ENCODE peak calls at places on chromosome 14, in eight cellular contexts. J, N, V, M, E, G, R and D are unnamed samples.

GRCh38 chr14:94062344-94062904 is 18.6 kb downstream of the DDX24 start:
- DNase-seq in J (no peak), N (no peak), V (no peak), M (no peak), E (no peak), G (no peak), R (no peak), D (no peak)

GRCh38 chr14:88516742-88517418 is 37.9 kb downstream of the PTPN21 start:
- DNase-seq in J (no peak), N (no peak), V (no peak), M (no peak), E (no peak), G (no peak), R (no peak), D (peak; percentile 88)

GRCh38 chr14:33714527-33715222 is 236.2 kb downstream of the EGLN3 start:
- DNase-seq in J (no peak), N (no peak), V (peak; percentile 16), M (no peak), E (peak; percentile 43), G (no peak), R (no peak), D (peak; percentile 25)

GRCh38 chr14:50363734-50364113 is 33.0 kb downstream of the CDKL1 start:
- DNase-seq in J (peak; percentile 67), N (no peak), V (peak; percentile 38), M (no peak), E (no peak), G (no peak), R (no peak), D (peak; percentile 56)

GRCh38 chr14:64421166-64421565 is 33.0 kb downstream of the MTHFD1 start:
- DNase-seq in J (no peak), N (no peak), V (no peak), M (no peak), E (peak; percentile 89), G (no peak), R (no peak), D (no peak)

GRCh38 chr14:49982522-49982951 is 89.7 kb downstream of the ARF6 start:
- DNase-seq in J (no peak), N (no peak), V (no peak), M (no peak), E (no peak), G (no peak), R (peak; percentile 72), D (no peak)

GRCh38 chr14:76541594-76542219 is 165.8 kb downstream of the ESRRB start:
- DNase-seq in J (no peak), N (no peak), V (no peak), M (no peak), E (no peak), G (no peak), R (no peak), D (no peak)

GRCh38 chr14:94689218-94689984 is 77.2 kb downstream of the SERPINA3 start:
- DNase-seq in J (peak; percentile 54), N (peak; percentile 58), V (peak; percentile 38), M (no peak), E (peak; percentile 48), G (peak; percentile 72), R (no peak), D (peak; percentile 26)

GRCh38 chr14:80419339-80419738 is 208.0 kb upstream of the DIO2 start:
- DNase-seq in J (no peak), N (no peak), V (no peak), M (no peak), E (no peak), G (no peak), R (no peak), D (no peak)

GRCh38 chr14:23494223-23494622 is 24.7 kb downstream of the NGDN start:
- DNase-seq in J (no peak), N (no peak), V (no peak), M (no peak), E (no peak), G (no peak), R (no peak), D (peak; percentile 78)

GRCh38 chr14:89308232-89308959 is 108.6 kb downstream of the FOXN3 start:
- DNase-seq in J (no peak), N (no peak), V (peak; percentile 44), M (no peak), E (peak; percentile 25), G (no peak), R (no peak), D (no peak)

GRCh38 chr14:43204816-43205215 is 1302.3 kb downstream of the FSCB start:
- DNase-seq in J (no peak), N (no peak), V (no peak), M (no peak), E (no peak), G (no peak), R (peak; percentile 1), D (no peak)

GRCh38 chr14:41925409-41925808 is 318.7 kb downstream of the LRFN5 start:
- DNase-seq in J (no peak), N (no peak), V (no peak), M (peak; percentile 10), E (peak; percentile 63), G (no peak), R (no peak), D (no peak)

DNA sequence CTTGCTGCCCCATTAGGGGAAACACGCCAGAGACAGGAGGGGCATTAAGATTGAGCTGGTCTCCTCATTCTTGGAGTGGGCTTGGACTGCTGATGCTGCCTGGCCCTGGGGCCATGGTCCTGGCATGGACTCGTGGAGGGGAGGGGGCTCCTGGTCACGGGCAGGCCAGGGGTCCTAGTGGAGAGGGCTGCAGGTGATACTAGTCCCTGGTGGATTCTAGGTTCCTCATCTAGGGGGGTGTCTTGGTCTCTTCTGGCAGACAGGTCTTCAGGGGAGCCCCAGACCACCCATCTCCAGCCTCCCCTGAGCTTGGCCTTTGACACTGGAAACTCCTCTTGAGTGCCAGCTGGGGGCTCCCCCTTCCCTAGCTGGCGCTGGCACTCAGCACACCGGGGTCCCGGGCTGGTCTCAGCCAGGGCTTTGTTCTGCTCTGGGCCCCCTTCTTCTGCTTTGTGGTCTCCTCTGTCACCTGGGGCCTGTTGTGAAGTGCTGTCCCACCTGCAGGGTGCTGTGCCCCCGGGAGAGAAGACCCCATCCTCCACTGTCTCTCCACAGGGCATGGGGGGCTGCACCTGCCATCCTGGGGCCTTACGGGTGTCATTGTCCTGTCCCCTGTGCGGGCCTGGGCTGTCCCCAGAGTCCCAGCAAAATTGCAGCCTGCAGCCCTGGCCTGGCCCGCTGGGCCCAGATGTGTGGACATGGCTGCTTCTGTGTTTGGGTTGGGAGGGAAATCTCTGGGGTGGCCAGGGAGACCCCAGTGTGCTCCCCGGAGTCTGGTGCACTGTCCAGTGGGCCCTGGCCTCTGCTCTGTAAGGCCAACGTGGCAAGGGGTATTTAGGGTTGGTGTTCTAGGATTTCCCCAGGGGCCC is 2.3 kb downstream of the KIF26A start:
- DNase-seq in J (no peak), N (no peak), V (peak; percentile 8), M (no peak), E (no peak), G (peak; percentile 51), R (no peak), D (no peak)
- H3K4me3 ChIP-seq in J (no peak overlapping the region), N (peak overlapping the region; percentile 77), V (no peak overlapping the region), M (no peak overlapping the region), E (no peak overlapping the region), G (no peak overlapping the region), R (no peak overlapping the region), D (no peak overlapping the region)

GRCh38 chr14:105059035-105059916 is 6.0 kb downstream of the GPR132 start:
- DNase-seq in J (no peak), N (peak; percentile 48), V (peak; percentile 11), M (no peak), E (no peak), G (no peak), R (no peak), D (no peak)
- H3K27ac ChIP-seq in J (peak overlapping the region; percentile 97), N (peak overlapping the region; percentile 92), V (no peak overlapping the region), M (no peak overlapping the region), E (no peak overlapping the region), G (no peak overlapping the region), R (no peak overlapping the region), D (no peak overlapping the region)

DNA sequence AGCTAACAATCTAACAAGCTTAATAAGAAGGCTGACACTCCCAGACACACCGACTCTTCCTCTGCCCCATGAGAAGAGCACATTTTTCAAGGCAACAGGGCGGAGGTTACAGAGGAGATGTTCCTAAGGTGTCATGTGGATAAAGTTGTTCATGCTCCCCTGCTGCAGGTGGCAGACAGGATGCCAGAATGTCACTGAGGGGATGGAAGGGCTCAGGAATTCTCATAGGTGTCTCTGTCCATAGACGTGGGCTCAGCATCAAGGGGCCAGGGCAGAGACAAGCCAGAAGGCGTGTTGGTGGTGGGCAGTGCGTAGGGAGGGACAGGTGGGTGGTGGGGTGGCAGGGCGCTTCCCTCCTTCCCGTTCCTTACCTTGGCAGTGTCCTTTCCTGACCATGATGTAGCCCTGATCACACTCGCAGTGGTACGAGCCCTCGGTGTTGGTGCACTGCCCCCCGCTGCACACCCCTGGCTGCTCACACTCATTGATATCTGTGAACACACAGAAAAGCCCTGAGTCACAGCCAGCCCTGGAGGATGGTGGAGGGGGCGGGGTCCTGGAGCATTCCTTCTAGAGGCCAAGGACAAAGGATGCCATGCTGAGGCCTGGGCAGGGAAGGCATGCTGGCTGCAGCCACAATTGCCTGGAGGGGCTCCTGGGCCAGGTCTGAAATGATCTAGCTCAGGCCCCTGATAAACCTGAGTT is 23.0 kb downstream of the ISCA2 start:
- DNase-seq in J (no peak), N (no peak), V (peak; percentile 87), M (no peak), E (peak; percentile 39), G (peak; percentile 66), R (no peak), D (no peak)
- H3K27me3 ChIP-seq in J (no peaks in the 10 kb centered on the region), N (no peaks in the 10 kb centered on the region), V (no peaks in the 10 kb centered on the region), M (no peaks in the 10 kb centered on the region), E (no peaks in the 10 kb centered on the region), G (no peaks in the 10 kb centered on the region), R (no peaks in the 10 kb centered on the region), D (no peaks in the 10 kb centered on the region)

GRCh38 chr14:93032301-93032929 is 83.3 kb downstream of the ITPK1 start:
- DNase-seq in J (no peak), N (no peak), V (peak; percentile 64), M (no peak), E (peak; percentile 54), G (no peak), R (no peak), D (peak; percentile 48)

GRCh38 chr14:93034671-93034994 is 81.1 kb downstream of the ITPK1 start:
- DNase-seq in J (no peak), N (no peak), V (no peak), M (no peak), E (no peak), G (no peak), R (no peak), D (no peak)

GRCh38 chr14:93033039-93033982 is 82.4 kb downstream of the ITPK1 start:
- DNase-seq in J (no peak), N (no peak), V (no peak), M (no peak), E (no peak), G (no peak), R (no peak), D (peak; percentile 76)

GRCh38 chr14:93035585-93035916 is 80.2 kb downstream of the ITPK1 start:
- DNase-seq in J (no peak), N (no peak), V (no peak), M (no peak), E (no peak), G (no peak), R (no peak), D (no peak)

DNA sequence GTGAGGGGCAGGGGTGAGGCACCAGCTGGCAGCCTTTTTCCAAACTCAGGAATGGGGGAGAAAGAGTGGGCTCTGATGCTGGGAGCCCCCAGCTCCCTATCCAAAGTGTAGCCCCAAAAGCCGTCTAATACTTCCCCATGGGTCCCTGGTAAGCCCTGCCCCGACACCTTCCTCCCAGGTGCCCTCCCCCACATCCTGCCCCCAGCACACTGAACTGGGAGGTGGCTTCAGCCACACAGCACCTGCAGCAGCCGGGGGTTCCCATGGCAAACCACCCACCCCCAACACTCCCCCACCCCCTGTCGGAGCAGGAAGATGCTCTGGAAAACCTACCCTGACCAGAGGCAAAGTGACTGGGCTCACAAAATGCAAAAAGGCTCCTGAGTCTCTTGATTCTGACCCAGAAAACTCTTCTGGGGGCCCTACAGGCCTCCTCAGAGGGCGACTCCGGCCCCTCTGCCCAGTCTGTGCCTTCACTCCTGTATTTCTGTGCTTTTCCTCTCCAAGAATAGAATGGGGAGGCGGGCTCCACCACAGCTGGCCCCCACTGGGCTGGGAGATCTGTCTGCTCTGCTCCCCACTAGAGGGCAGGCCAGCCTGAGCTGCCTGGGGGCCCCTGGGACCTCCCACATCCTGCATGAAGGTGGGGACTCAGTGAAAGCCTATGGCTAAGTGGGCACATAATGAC is 81.6 kb downstream of the ITPK1 start:
- DNase-seq in J (peak; percentile 79), N (no peak), V (no peak), M (no peak), E (no peak), G (no peak), R (no peak), D (no peak)
- H3K4me3 ChIP-seq in J (peak overlapping the region; percentile 38), N (no peak overlapping the region), V (no peak overlapping the region), M (no peak overlapping the region), E (no peak overlapping the region), G (no peak overlapping the region), R (no peak overlapping the region), D (no peak overlapping the region)